ENCODE peak calls at places on chromosomes 13 and 19, in ten cellular contexts. O, C, Z, I, V, Y, F, Q, L and P are unnamed samples.

GRCh38 chr13:110624766-110625756 is 9.7 kb downstream of the NAXD start:
- DNase-seq in L (no peak), F (no peak), O (peak), C (no peak), Z (peak), Q (no peak), I (peak), Y (no peak), V (no peak), P (no peak)

GRCh38 chr19:35712529-35712909 is 5.3 kb upstream of the KMT2B start:
- DNase-seq in O (no peak), Q (no peak), C (no peak), V (no peak), Z (no peak), Y (no peak), L (no peak), F (no peak), I (no peak), P (no peak)

GRCh38 chr19:46480409-46480808 is 9.0 kb upstream of the PNMA8A start:
- DNase-seq in I (no peak), V (no peak), Q (no peak), F (no peak), O (no peak), C (no peak), L (no peak), Y (no peak), Z (no peak), P (no peak)

GRCh38 chr19:9848060-9848459 is 12.9 kb downstream of the PIN1 start:
- DNase-seq in V (no peak), Q (no peak), Y (no peak), Z (peak), F (no peak), O (no peak), L (peak), I (peak), C (no peak), P (no peak)

GRCh38 chr19:2653717-2654584 is 48.5 kb downstream of the GNG7 start:
- DNase-seq in V (no peak), Z (peak), I (no peak), O (no peak), C (no peak), Q (no peak), Y (peak), L (no peak), F (no peak), P (no peak)

GRCh38 chr13:86601351-86601750 is 802.1 kb upstream of the SLITRK6 start:
- DNase-seq in Q (no peak), L (no peak), Y (no peak), O (no peak), I (no peak), F (no peak), C (no peak), V (no peak), Z (no peak), P (no peak)

GRCh38 chr19:36046443-36047050 is 7.5 kb downstream of the THAP8 start:
- DNase-seq in I (no peak), Y (no peak), O (no peak), L (no peak), F (no peak), Q (no peak), V (no peak), Z (no peak), C (no peak), P (no peak)

GRCh38 chr19:45275370-45275971 is 24.4 kb downstream of the MARK4 start:
- DNase-seq in V (no peak), O (no peak), Q (no peak), C (no peak), Y (no peak), Z (no peak), L (no peak), I (no peak), F (no peak), P (no peak)

GRCh38 chr13:99027661-99028425 is 50.0 kb upstream of the DOCK9 start:
- DNase-seq in Q (no peak), V (no peak), C (no peak), L (no peak), F (no peak), I (no peak), Z (no peak), Y (no peak), O (no peak), P (no peak)

GRCh38 chr19:681029-681626 is 4.9 kb downstream of the FSTL3 start:
- DNase-seq in F (no peak), Q (peak), Y (no peak), I (peak), L (no peak), V (no peak), Z (no peak), C (no peak), O (no peak), P (peak)

GRCh38 chr19:1259206-1259872 is 9.8 kb upstream of the CIRBP start:
- DNase-seq in V (no peak), Z (no peak), Y (no peak), C (peak), L (peak), I (peak), Q (no peak), O (no peak), F (peak), P (no peak)

GRCh38 chr13:57704031-57704430 is 72.5 kb downstream of the PCDH17 start:
- DNase-seq in Y (no peak), I (no peak), O (no peak), Z (no peak), L (no peak), C (no peak), Q (no peak), V (no peak), F (no peak), P (no peak)

GRCh38 chr13:43544011-43544410 is 242.8 kb downstream of the ENOX1 start:
- DNase-seq in L (no peak), Z (no peak), I (no peak), Q (no peak), V (no peak), Y (no peak), C (no peak), F (no peak), O (no peak), P (no peak)

GRCh38 chr19:14366529-14366928 is 14.7 kb upstream of the ADGRE5 start:
- DNase-seq in L (peak), F (peak), O (no peak), I (peak), C (peak), V (no peak), Y (no peak), Z (peak), Q (peak), P (peak)

GRCh38 chr13:60511637-60512036 is 114.6 kb downstream of the TDRD3 start:
- DNase-seq in Y (no peak), Z (no peak), V (no peak), L (no peak), C (no peak), O (no peak), I (no peak), F (no peak), Q (no peak), P (no peak)

GRCh38 chr19:1065606-1066109 is 1.3 kb upstream of the ARHGAP45 start:
- DNase-seq in C (no peak), Y (no peak), Z (no peak), O (no peak), I (no peak), V (no peak), Q (no peak), L (no peak), F (no peak), P (no peak)

GRCh38 chr19:4555657-4556561 is 3.6 kb downstream of the SEMA6B start:
- DNase-seq in I (no peak), V (peak), Q (no peak), O (no peak), L (no peak), F (no peak), C (no peak), Y (no peak), Z (peak), P (no peak)

GRCh38 chr19:39940221-39940833 is 5.9 kb upstream of the FCGBP start:
- DNase-seq in V (no peak), Y (no peak), O (no peak), Q (no peak), C (no peak), I (no peak), F (no peak), Z (no peak), L (no peak), P (no peak)

GRCh38 chr13:113861433-113862030 is 2.3 kb downstream of the GAS6 start:
- DNase-seq in L (peak), V (no peak), C (no peak), O (no peak), F (peak), Q (peak), Y (no peak), Z (peak), I (no peak), P (peak)

GRCh38 chr19:8724276-8724675 is 2.8 kb downstream of the OR2Z1 start:
- DNase-seq in C (no peak), O (no peak), L (no peak), Q (no peak), Y (no peak), F (no peak), I (no peak), Z (no peak), V (no peak), P (no peak)

GRCh38 chr13:32538234-32538620 is 368 bp downstream of the N4BP2L2 start:
- DNase-seq in O (no peak), V (no peak), L (no peak), C (no peak), Y (peak), I (peak), F (peak), Q (peak), Z (peak), P (no peak)

GRCh38 chr19:16445238-16446107 is 26.3 kb downstream of the EPS15L1 start:
- DNase-seq in F (no peak), C (no peak), Y (no peak), V (no peak), L (no peak), O (no peak), Z (no peak), I (no peak), Q (no peak), P (no peak)

GRCh38 chr19:14063100-14063499 is 1.2 kb upstream of the PALM3 start:
- DNase-seq in Y (no peak), F (no peak), Q (no peak), V (no peak), Z (no peak), I (no peak), C (no peak), O (no peak), L (no peak), P (no peak)

GRCh38 chr13:27355894-27356293 is 68.5 kb upstream of the GTF3A start:
- DNase-seq in I (no peak), C (no peak), Q (no peak), F (no peak), Z (no peak), V (no peak), L (peak), Y (no peak), O (no peak), P (no peak)